ENCODE peak calls at places on chromosome 21, in four cellular contexts. R is K562, B is WTC11, Z is HepG2. F is an unnamed sample.

GRCh38 chr21:46555225-46555617 is 49.7 kb downstream of the S100B start:
- DNase-seq in Z (no peak), B (no peak), R (no peak), F (no peak)

GRCh38 chr21:45404726-45405270 is at the start of gene COL18A1:
- DNase-seq in B (peak), R (peak), Z (no peak), F (peak)

GRCh38 chr21:42924433-42924751 is 1.0 kb downstream of the ERVH48-1 start:
- DNase-seq in R (no peak), Z (no peak), B (no peak), F (no peak)

GRCh38 chr21:31530918-31531705 is 128.4 kb upstream of the SOD1 start:
- DNase-seq in R (no peak), B (no peak), Z (no peak), F (no peak)

GRCh38 chr21:42513985-42514882 is 582 bp downstream of the SLC37A1 start:
- DNase-seq in R (peak), B (peak), Z (no peak), F (peak)

GRCh38 chr21:34889537-34890257 is 159.4 kb downstream of the RUNX1 start:
- DNase-seq in R (peak), Z (peak), B (peak), F (peak)

GRCh38 chr21:13937236-13937635 is 273.5 kb downstream of the LIPI start:
- DNase-seq in B (no peak), R (no peak), Z (no peak), F (peak)

GRCh38 chr21:31449912-31450535 is 106.0 kb upstream of the TIAM1 start:
- DNase-seq in B (no peak), R (no peak), Z (no peak), F (no peak)

GRCh38 chr21:41768371-41769042 is 1.7 kb upstream of the RIPK4 start:
- DNase-seq in R (no peak), B (peak), Z (peak), F (no peak)

GRCh38 chr21:44887126-44887806 is 13.8 kb upstream of the PTTG1IP start:
- DNase-seq in B (no peak), R (no peak), Z (no peak), F (no peak)

GRCh38 chr21:31892686-31893085 is 19.9 kb downstream of the HUNK start:
- DNase-seq in R (no peak), B (peak), Z (no peak), F (no peak)

GRCh38 chr21:16193758-16194606 is 464.2 kb downstream of the USP25 start:
- DNase-seq in R (no peak), B (peak), Z (no peak), F (peak)

GRCh38 chr21:31687108-31687507 is 27.6 kb downstream of the SOD1 start:
- DNase-seq in Z (no peak), B (no peak), R (no peak), F (no peak)

GRCh38 chr21:38486221-38486620 is 12.1 kb downstream of the ERG start:
- DNase-seq in Z (no peak), B (no peak), R (no peak), F (no peak)

GRCh38 chr21:34724131-34724856 is 55.5 kb downstream of the CLIC6 start:
- DNase-seq in Z (no peak), B (no peak), R (no peak), F (no peak)

GRCh38 chr21:16535100-16535418 is 805.3 kb downstream of the USP25 start:
- DNase-seq in B (no peak), R (no peak), Z (no peak), F (peak)

GRCh38 chr21:42515708-42516502 is 2.3 kb downstream of the SLC37A1 start:
- DNase-seq in Z (no peak), R (no peak), B (no peak), F (no peak)

GRCh38 chr21:36149788-36150187 is 6.8 kb upstream of the DOP1B start:
- DNase-seq in B (no peak), Z (no peak), R (no peak), F (no peak)

GRCh38 chr21:21003701-21004100 is 5.5 kb downstream of the NCAM2 start:
- DNase-seq in Z (peak), R (peak), B (peak), F (peak)

GRCh38 chr21:29144736-29145353 is 14.4 kb downstream of the MAP3K7CL start:
- DNase-seq in R (no peak), Z (no peak), B (no peak), F (no peak)

GRCh38 chr21:35002879-35003722 is 46.0 kb downstream of the RUNX1 start:
- DNase-seq in B (no peak), Z (no peak), R (no peak), F (no peak)

GRCh38 chr21:35019631-35020032 is 29.5 kb downstream of the RUNX1 start:
- DNase-seq in Z (peak), R (no peak), B (no peak), F (no peak)

GRCh38 chr21:28144089-28144488 is 848.6 kb downstream of the LTN1 start:
- DNase-seq in Z (no peak), R (no peak), B (no peak), F (no peak)

GRCh38 chr21:25735895-25736597 is 1.3 kb downstream of the GABPA start:
- DNase-seq in Z (peak), B (no peak), R (no peak), F (no peak)

GRCh38 chr21:43853851-43854772 is 10.9 kb upstream of the AGPAT3 start:
- DNase-seq in Z (no peak), R (no peak), B (no peak), F (no peak)

GRCh38 chr21:42089665-42090310 is 18.7 kb downstream of the UMODL1 start:
- DNase-seq in Z (no peak), B (no peak), R (no peak), F (no peak)

GRCh38 chr21:31235671-31236450 is 108.2 kb downstream of the TIAM1 start:
- DNase-seq in B (no peak), R (no peak), Z (no peak), F (no peak)

GRCh38 chr21:36195613-36196012 is 39.0 kb downstream of the DOP1B start:
- DNase-seq in B (no peak), R (no peak), Z (no peak), F (no peak)

GRCh38 chr21:32044205-32044874 is 171.5 kb downstream of the HUNK start:
- DNase-seq in B (no peak), R (no peak), Z (no peak), F (no peak)

GRCh38 chr21:41970099-41970391 is 16.2 kb upstream of the C2CD2 start:
- DNase-seq in B (no peak), R (no peak), Z (no peak), F (no peak)

GRCh38 chr21:46459356-46460112 is 843 bp downstream of the DIP2A start:
- DNase-seq in B (peak), R (peak), Z (no peak), F (no peak)

GRCh38 chr21:31279986-31280385 is 64.1 kb downstream of the TIAM1 start:
- DNase-seq in B (no peak), Z (no peak), R (no peak), F (no peak)

GRCh38 chr21:46193829-46194373 is 9.6 kb upstream of the SPATC1L start:
- DNase-seq in R (no peak), B (no peak), Z (no peak), F (no peak)

GRCh38 chr21:15170614-15171013 is 105.8 kb upstream of the NRIP1 start:
- DNase-seq in Z (no peak), R (no peak), B (no peak), F (no peak)
- TF ChIP-seq ELF4 in Z (no peak), R (no peak), B (no peak), F (no peak)

GRCh38 chr21:33189237-33189636 is 40.5 kb upstream of the IFNAR2 start:
- DNase-seq in Z (no peak), R (no peak), B (no peak), F (no peak)
- TF ChIP-seq ELF4 in Z (no peak), R (no peak), B (no peak), F (no peak)

GRCh38 chr21:37423103-37423502 is 56.5 kb downstream of the DYRK1A start:
- DNase-seq in B (no peak), Z (no peak), R (no peak), F (no peak)

GRCh38 chr21:37422382-37422781 is 55.8 kb downstream of the DYRK1A start:
- DNase-seq in Z (no peak), R (no peak), B (no peak), F (no peak)

GRCh38 chr21:37425684-37426083 is 59.1 kb downstream of the DYRK1A start:
- DNase-seq in R (peak), B (no peak), Z (no peak), F (no peak)

GRCh38 chr21:37427221-37427620 is 60.6 kb downstream of the DYRK1A start:
- DNase-seq in R (no peak), Z (no peak), B (no peak), F (no peak)

DNA sequence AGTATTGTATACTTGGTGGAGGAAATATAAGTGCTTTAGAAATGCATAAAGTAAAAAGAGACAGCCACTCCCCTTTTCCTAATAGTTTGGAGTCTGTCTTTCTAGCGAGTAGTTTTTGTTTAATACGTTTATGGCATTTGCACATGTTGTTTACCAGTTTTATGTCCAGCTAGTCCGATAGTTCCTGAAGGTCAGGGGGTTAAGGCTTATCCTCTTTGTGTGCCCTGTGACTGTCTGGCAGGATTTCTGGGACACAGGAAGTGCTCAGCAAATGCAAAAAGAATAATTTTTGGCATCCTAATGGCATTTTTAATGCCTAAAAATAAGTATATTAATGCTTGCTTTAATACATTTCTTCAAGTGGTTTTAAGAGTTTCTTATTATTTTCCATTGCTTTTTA is 58.4 kb downstream of the DYRK1A start:
- DNase-seq in R (no peak), B (no peak), Z (no peak), F (no peak)
- TF ChIP-seq ELF4 in R (no peak), B (no peak), Z (no peak), F (no peak)

DNA sequence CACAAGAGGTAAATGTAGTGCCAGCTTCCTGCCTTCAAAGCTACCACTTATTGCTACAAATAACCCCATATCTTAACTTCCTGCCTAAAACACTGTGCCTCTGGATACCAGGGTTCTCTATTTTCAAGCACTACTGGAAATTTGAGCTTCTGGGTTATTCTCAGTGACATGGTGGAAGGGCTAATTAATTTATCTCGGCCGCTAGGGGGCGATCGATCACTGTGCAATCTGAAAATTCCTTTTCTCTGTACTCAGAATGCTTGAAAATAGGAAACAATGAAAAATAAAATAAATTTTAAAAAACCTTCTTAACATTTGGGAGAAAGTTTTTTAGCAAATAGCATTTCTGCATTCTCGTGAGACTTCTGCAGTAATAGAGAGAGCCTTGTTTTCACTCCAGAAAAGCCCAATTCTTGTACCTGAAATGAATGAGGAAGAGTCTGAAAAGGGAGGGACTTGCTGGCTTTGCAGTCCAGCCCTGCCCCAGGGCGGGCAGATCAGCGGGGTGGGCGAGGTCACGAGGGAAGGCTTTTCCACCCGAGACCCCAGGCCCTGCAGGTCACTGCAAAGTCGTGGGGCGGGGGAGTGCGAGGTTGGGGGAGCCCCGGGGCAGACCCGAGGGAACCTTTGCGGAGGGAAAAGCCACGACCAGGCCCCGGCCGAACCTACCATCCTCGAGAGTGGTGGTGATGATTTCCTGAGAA is 276.7 kb downstream of the PCP4 start:
- DNase-seq in Z (peak), R (peak), B (peak), F (peak)
- TF ChIP-seq ELF4 in Z (no peak), R (no peak), B (no peak), F (no peak)